ENCODE peak calls at places on chromosomes 12 and 14, in nine cellular contexts. One of them, this sample, is unnamed.

GRCh38 chr12:47797432-47797831 is 22.3 kb downstream of the HDAC7 start:
- DNase-seq in fibroblast of pulmonary artery: no peak
- DNase-seq in NCI-H345: peak
- DNase-seq in progenitor cell of endocrine pancreas: no peak
- DNase-seq in A172: no peak
- DNase-seq in HL-60: peak
- DNase-seq in KBM-7: peak
- DNase-seq in CD4-positive, alpha-beta memory T cell: peak
- DNase-seq in hippocampal formation: no peak
- DNase-seq in this sample: peak

GRCh38 chr12:124359671-124360581 is 65.0 kb downstream of the RFLNA start:
- DNase-seq in CD4-positive, alpha-beta memory T cell: no peak
- DNase-seq in progenitor cell of endocrine pancreas: no peak
- DNase-seq in HL-60: no peak
- DNase-seq in hippocampal formation: peak
- DNase-seq in A172: no peak
- DNase-seq in KBM-7: no peak
- DNase-seq in NCI-H345: peak
- DNase-seq in fibroblast of pulmonary artery: peak
- DNase-seq in this sample: no peak

GRCh38 chr14:100192250-100192671 is 32.8 kb upstream of the DEGS2 start:
- DNase-seq in NCI-H345: no peak
- DNase-seq in CD4-positive, alpha-beta memory T cell: no peak
- DNase-seq in KBM-7: no peak
- DNase-seq in hippocampal formation: no peak
- DNase-seq in fibroblast of pulmonary artery: no peak
- DNase-seq in A172: no peak
- DNase-seq in HL-60: no peak
- DNase-seq in progenitor cell of endocrine pancreas: peak
- DNase-seq in this sample: no peak

GRCh38 chr14:42911642-42912041 is 1305.0 kb downstream of the LRFN5 start:
- DNase-seq in fibroblast of pulmonary artery: peak
- DNase-seq in CD4-positive, alpha-beta memory T cell: no peak
- DNase-seq in HL-60: no peak
- DNase-seq in KBM-7: no peak
- DNase-seq in progenitor cell of endocrine pancreas: no peak
- DNase-seq in A172: no peak
- DNase-seq in NCI-H345: no peak
- DNase-seq in hippocampal formation: no peak
- DNase-seq in this sample: no peak

GRCh38 chr12:93572712-93573551 is 457 bp downstream of the SOCS2 start:
- DNase-seq in A172: no peak
- DNase-seq in HL-60: no peak
- DNase-seq in progenitor cell of endocrine pancreas: peak
- DNase-seq in NCI-H345: no peak
- DNase-seq in KBM-7: no peak
- DNase-seq in hippocampal formation: no peak
- DNase-seq in CD4-positive, alpha-beta memory T cell: no peak
- DNase-seq in fibroblast of pulmonary artery: peak
- DNase-seq in this sample: no peak

GRCh38 chr12:25583545-25583944 is 30.5 kb upstream of the LMNTD1 start:
- DNase-seq in hippocampal formation: no peak
- DNase-seq in HL-60: no peak
- DNase-seq in KBM-7: no peak
- DNase-seq in progenitor cell of endocrine pancreas: no peak
- DNase-seq in A172: no peak
- DNase-seq in NCI-H345: no peak
- DNase-seq in fibroblast of pulmonary artery: peak
- DNase-seq in CD4-positive, alpha-beta memory T cell: no peak
- DNase-seq in this sample: no peak

GRCh38 chr12:88552672-88553079 is 27.6 kb downstream of the KITLG start:
- DNase-seq in A172: no peak
- DNase-seq in HL-60: no peak
- DNase-seq in NCI-H345: no peak
- DNase-seq in hippocampal formation: no peak
- DNase-seq in fibroblast of pulmonary artery: peak
- DNase-seq in KBM-7: no peak
- DNase-seq in progenitor cell of endocrine pancreas: no peak
- DNase-seq in CD4-positive, alpha-beta memory T cell: no peak
- DNase-seq in this sample: no peak

GRCh38 chr12:38332814-38333213 is 16.2 kb downstream of the ALG10B start:
- DNase-seq in CD4-positive, alpha-beta memory T cell: no peak
- DNase-seq in NCI-H345: no peak
- DNase-seq in fibroblast of pulmonary artery: no peak
- DNase-seq in HL-60: no peak
- DNase-seq in KBM-7: no peak
- DNase-seq in progenitor cell of endocrine pancreas: no peak
- DNase-seq in A172: no peak
- DNase-seq in hippocampal formation: no peak
- DNase-seq in this sample: no peak

GRCh38 chr12:57797938-57798337 is 15.4 kb downstream of the TSFM start:
- DNase-seq in KBM-7: peak
- DNase-seq in progenitor cell of endocrine pancreas: no peak
- DNase-seq in HL-60: peak
- DNase-seq in NCI-H345: no peak
- DNase-seq in A172: no peak
- DNase-seq in CD4-positive, alpha-beta memory T cell: no peak
- DNase-seq in fibroblast of pulmonary artery: no peak
- DNase-seq in hippocampal formation: no peak
- DNase-seq in this sample: no peak

GRCh38 chr14:75059642-75060041 is 4.2 kb downstream of the ACYP1 start:
- DNase-seq in fibroblast of pulmonary artery: no peak
- DNase-seq in HL-60: no peak
- DNase-seq in progenitor cell of endocrine pancreas: no peak
- DNase-seq in A172: no peak
- DNase-seq in NCI-H345: no peak
- DNase-seq in CD4-positive, alpha-beta memory T cell: no peak
- DNase-seq in hippocampal formation: no peak
- DNase-seq in KBM-7: no peak
- DNase-seq in this sample: no peak

GRCh38 chr14:44168566-44168965 is 338.5 kb downstream of the FSCB start:
- DNase-seq in hippocampal formation: no peak
- DNase-seq in NCI-H345: no peak
- DNase-seq in fibroblast of pulmonary artery: no peak
- DNase-seq in HL-60: no peak
- DNase-seq in KBM-7: no peak
- DNase-seq in A172: no peak
- DNase-seq in progenitor cell of endocrine pancreas: no peak
- DNase-seq in CD4-positive, alpha-beta memory T cell: no peak
- DNase-seq in this sample: no peak

GRCh38 chr14:24052656-24053547 is 1.1 kb downstream of the CARMIL3 start:
- DNase-seq in A172: no peak
- DNase-seq in hippocampal formation: no peak
- DNase-seq in NCI-H345: no peak
- DNase-seq in fibroblast of pulmonary artery: no peak
- DNase-seq in progenitor cell of endocrine pancreas: no peak
- DNase-seq in KBM-7: no peak
- DNase-seq in CD4-positive, alpha-beta memory T cell: no peak
- DNase-seq in HL-60: no peak
- DNase-seq in this sample: no peak

GRCh38 chr14:23142826-23143225 is 23.8 kb upstream of the CEBPE start:
- DNase-seq in A172: no peak
- DNase-seq in KBM-7: no peak
- DNase-seq in fibroblast of pulmonary artery: no peak
- DNase-seq in progenitor cell of endocrine pancreas: no peak
- DNase-seq in NCI-H345: no peak
- DNase-seq in hippocampal formation: no peak
- DNase-seq in CD4-positive, alpha-beta memory T cell: no peak
- DNase-seq in HL-60: no peak
- DNase-seq in this sample: no peak

GRCh38 chr12:120079352-120080042 is 37.1 kb downstream of the RAB35 start:
- DNase-seq in CD4-positive, alpha-beta memory T cell: no peak
- DNase-seq in NCI-H345: no peak
- DNase-seq in A172: peak
- DNase-seq in hippocampal formation: no peak
- DNase-seq in KBM-7: no peak
- DNase-seq in progenitor cell of endocrine pancreas: no peak
- DNase-seq in fibroblast of pulmonary artery: no peak
- DNase-seq in HL-60: no peak
- DNase-seq in this sample: no peak

GRCh38 chr14:101008631-101009336 is 105.3 kb upstream of the RTL1 start:
- DNase-seq in NCI-H345: no peak
- DNase-seq in CD4-positive, alpha-beta memory T cell: no peak
- DNase-seq in hippocampal formation: no peak
- DNase-seq in A172: no peak
- DNase-seq in KBM-7: no peak
- DNase-seq in progenitor cell of endocrine pancreas: no peak
- DNase-seq in HL-60: no peak
- DNase-seq in fibroblast of pulmonary artery: no peak
- DNase-seq in this sample: no peak

GRCh38 chr12:87152084-87152483 is 877.1 kb downstream of the C12orf50 start:
- DNase-seq in hippocampal formation: no peak
- DNase-seq in HL-60: no peak
- DNase-seq in fibroblast of pulmonary artery: no peak
- DNase-seq in KBM-7: no peak
- DNase-seq in CD4-positive, alpha-beta memory T cell: no peak
- DNase-seq in NCI-H345: no peak
- DNase-seq in progenitor cell of endocrine pancreas: no peak
- DNase-seq in A172: no peak
- DNase-seq in this sample: no peak

GRCh38 chr12:57632369-57632897 is 568 bp downstream of the B4GALNT1 start:
- DNase-seq in NCI-H345: peak
- DNase-seq in KBM-7: peak
- DNase-seq in CD4-positive, alpha-beta memory T cell: no peak
- DNase-seq in hippocampal formation: no peak
- DNase-seq in HL-60: no peak
- DNase-seq in A172: peak
- DNase-seq in fibroblast of pulmonary artery: no peak
- DNase-seq in progenitor cell of endocrine pancreas: no peak
- DNase-seq in this sample: no peak

GRCh38 chr12:13024151-13024946 is 19.8 kb upstream of the FAM234B start:
- DNase-seq in HL-60: peak
- DNase-seq in hippocampal formation: no peak
- DNase-seq in CD4-positive, alpha-beta memory T cell: no peak
- DNase-seq in NCI-H345: peak
- DNase-seq in KBM-7: peak
- DNase-seq in fibroblast of pulmonary artery: peak
- DNase-seq in progenitor cell of endocrine pancreas: no peak
- DNase-seq in A172: no peak
- DNase-seq in this sample: no peak

GRCh38 chr12:51695241-51696010 is 104.4 kb downstream of the SCN8A start:
- DNase-seq in NCI-H345: no peak
- DNase-seq in HL-60: no peak
- DNase-seq in progenitor cell of endocrine pancreas: no peak
- DNase-seq in A172: no peak
- DNase-seq in CD4-positive, alpha-beta memory T cell: no peak
- DNase-seq in hippocampal formation: no peak
- DNase-seq in fibroblast of pulmonary artery: no peak
- DNase-seq in KBM-7: no peak
- DNase-seq in this sample: no peak